ENCODE peak calls at places on chromosome 19, in seven cellular contexts. A is right lobe of liver, I is RWPE1, H is left lung, U is uterus, K is endodermal cell, E is HCT116. L is an unnamed sample.
A peak's percentile ranks its signal among the peaks of the same experiment; 100 is the strongest.

GRCh38 chr19:40217921-40218890 is at the start of gene TTC9B:
- DNase-seq in A (no peak), I (no peak), H (no peak), U (no peak), K (peak; percentile 89), E (no peak), L (no peak)

GRCh38 chr19:17581211-17581874 is 25.9 kb downstream of the COLGALT1 start:
- DNase-seq in A (no peak), I (no peak), H (no peak), U (no peak), K (no peak), E (no peak), L (no peak)

GRCh38 chr19:5718579-5719273 is 1.2 kb downstream of the LONP1 start:
- DNase-seq in A (no peak), I (peak; percentile 58), H (no peak), U (no peak), K (no peak), E (peak; percentile 50), L (peak; percentile 85)

GRCh38 chr19:39362682-39363657 is 20.7 kb downstream of the SAMD4B start:
- DNase-seq in A (no peak), I (peak; percentile 45), H (no peak), U (no peak), K (no peak), E (no peak), L (no peak)

GRCh38 chr19:5354403-5354802 is 13.8 kb upstream of the PTPRS start:
- DNase-seq in A (peak; percentile 22), I (no peak), H (no peak), U (no peak), K (peak; percentile 82), E (no peak), L (no peak)

GRCh38 chr19:33133438-33134031 is 1.6 kb downstream of the WDR88 start:
- DNase-seq in A (peak; percentile 48), I (no peak), H (no peak), U (no peak), K (peak; percentile 69), E (no peak), L (peak; percentile 42)

GRCh38 chr19:33208371-33208770 is 14.2 kb downstream of the LRP3 start:
- DNase-seq in A (no peak), I (no peak), H (no peak), U (no peak), K (no peak), E (no peak), L (no peak)

GRCh38 chr19:18507727-18508440 is 14.0 kb downstream of the ELL start:
- DNase-seq in A (peak; percentile 82), I (no peak), H (no peak), U (no peak), K (no peak), E (no peak), L (no peak)

GRCh38 chr19:29478578-29479565 is 46.9 kb upstream of the VSTM2B start:
- DNase-seq in A (no peak), I (no peak), H (no peak), U (no peak), K (peak; percentile 94), E (peak; percentile 3), L (peak; percentile 65)

GRCh38 chr19:40304306-40304705 is 19.2 kb upstream of the AKT2 start:
- DNase-seq in A (peak; percentile 14), I (no peak), H (no peak), U (no peak), K (no peak), E (no peak), L (no peak)

GRCh38 chr19:55369651-55370304 is 485 bp downstream of the IL11 start:
- DNase-seq in A (no peak), I (peak; percentile 84), H (no peak), U (no peak), K (peak; percentile 95), E (no peak), L (peak; percentile 48)

GRCh38 chr19:16594131-16594586 is 21.9 kb upstream of the SLC35E1 start:
- DNase-seq in A (no peak), I (no peak), H (no peak), U (no peak), K (no peak), E (no peak), L (no peak)

GRCh38 chr19:51158474-51159129 is 16.5 kb downstream of the SIGLEC7 start:
- DNase-seq in A (no peak), I (peak; percentile 39), H (peak; percentile 66), U (no peak), K (peak; percentile 92), E (peak; percentile 36), L (peak; percentile 47)

GRCh38 chr19:16208064-16208759 is 10.5 kb downstream of the AP1M1 start:
- DNase-seq in A (no peak), I (no peak), H (no peak), U (no peak), K (no peak), E (no peak), L (no peak)

GRCh38 chr19:28213476-28214082 is 999.4 kb downstream of the UQCRFS1 start:
- DNase-seq in A (no peak), I (no peak), H (no peak), U (peak; percentile 28), K (no peak), E (no peak), L (no peak)

GRCh38 chr19:1850809-1851544 is 2.7 kb upstream of the REXO1 start:
- DNase-seq in A (peak; percentile 57), I (no peak), H (no peak), U (no peak), K (peak; percentile 66), E (no peak), L (no peak)
- H3K27ac ChIP-seq in A (no peak overlapping the region), I (peak overlapping the region; percentile 98), H (no peak overlapping the region), U (no peak overlapping the region), K (no peak overlapping the region), E (no peak overlapping the region), L (no peak overlapping the region)

GRCh38 chr19:10389863-10390262 is 9.5 kb upstream of the TYK2 start:
- DNase-seq in A (no peak), I (no peak), H (no peak), U (no peak), K (peak; percentile 79), E (no peak), L (no peak)
- TF ChIP-seq CTCF in A (peak; percentile 11), I (no peak), H (no peak), U (no peak), K (peak; percentile 63), E (no peak), L (peak; percentile 27)

DNA sequence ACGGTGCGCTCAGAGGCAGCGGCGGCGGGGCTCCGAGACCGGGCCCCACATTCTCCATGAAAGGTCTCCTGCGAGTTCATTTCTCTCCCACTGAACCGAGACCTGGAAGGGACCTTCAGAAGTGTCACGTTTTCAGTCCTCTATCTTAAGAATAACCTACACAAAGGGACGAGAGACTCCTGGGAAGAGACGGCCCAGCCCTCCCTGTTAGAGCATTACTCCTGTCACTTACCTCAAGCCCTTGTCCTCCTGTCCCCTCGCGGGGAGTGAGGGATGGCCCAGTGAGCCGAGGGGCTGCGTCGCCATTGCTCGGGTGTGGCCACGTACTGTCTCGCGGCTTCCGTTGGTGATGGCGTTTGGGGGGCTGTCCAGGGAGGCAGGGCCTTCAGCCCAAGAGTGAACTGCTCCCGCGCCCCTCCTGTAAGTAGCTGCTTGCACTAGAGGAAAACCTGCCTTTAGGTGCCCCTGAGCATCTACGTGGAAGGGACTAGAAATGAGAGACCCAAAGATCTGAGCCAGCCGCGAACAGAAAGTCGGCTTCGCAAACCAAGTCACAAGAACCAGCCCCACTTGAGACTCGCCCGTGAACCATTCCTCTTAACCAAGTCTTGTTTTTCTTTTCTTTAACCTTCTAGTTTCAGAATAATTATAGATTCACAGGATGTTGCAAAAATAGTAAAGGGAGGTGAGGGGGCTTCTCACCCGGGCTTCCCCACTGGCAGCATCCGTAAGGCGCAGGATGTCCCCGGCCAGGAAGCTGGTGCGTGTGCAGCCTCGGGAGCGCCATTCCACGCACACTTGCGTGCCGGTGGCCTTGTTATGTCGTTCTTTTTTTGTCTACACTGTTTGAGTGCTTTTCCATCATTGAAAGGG is 21.1 kb upstream of the NDUFS7 start:
- DNase-seq in A (no peak), I (no peak), H (no peak), U (no peak), K (no peak), E (no peak), L (no peak)
- H3K27ac ChIP-seq in A (no peak overlapping the region), I (peak overlapping the region; percentile 73), H (no peak overlapping the region), U (peak overlapping the region; percentile 71), K (peak overlapping the region; percentile 78), E (no peak overlapping the region), L (no peak overlapping the region)

GRCh38 chr19:14363203-14364097 is 17.8 kb upstream of the ADGRE5 start:
- DNase-seq in A (peak; percentile 67), I (peak; percentile 59), H (peak; percentile 88), U (peak; percentile 97), K (peak; percentile 93), E (peak; percentile 77), L (peak; percentile 96)

GRCh38 chr19:14367016-14367415 is 14.2 kb upstream of the ADGRE5 start:
- DNase-seq in A (no peak), I (no peak), H (no peak), U (no peak), K (no peak), E (no peak), L (no peak)

GRCh38 chr19:14366529-14366928 is 14.7 kb upstream of the ADGRE5 start:
- DNase-seq in A (peak; percentile 70), I (peak; percentile 94), H (peak; percentile 90), U (peak; percentile 63), K (peak; percentile 97), E (peak; percentile 92), L (peak; percentile 82)

DNA sequence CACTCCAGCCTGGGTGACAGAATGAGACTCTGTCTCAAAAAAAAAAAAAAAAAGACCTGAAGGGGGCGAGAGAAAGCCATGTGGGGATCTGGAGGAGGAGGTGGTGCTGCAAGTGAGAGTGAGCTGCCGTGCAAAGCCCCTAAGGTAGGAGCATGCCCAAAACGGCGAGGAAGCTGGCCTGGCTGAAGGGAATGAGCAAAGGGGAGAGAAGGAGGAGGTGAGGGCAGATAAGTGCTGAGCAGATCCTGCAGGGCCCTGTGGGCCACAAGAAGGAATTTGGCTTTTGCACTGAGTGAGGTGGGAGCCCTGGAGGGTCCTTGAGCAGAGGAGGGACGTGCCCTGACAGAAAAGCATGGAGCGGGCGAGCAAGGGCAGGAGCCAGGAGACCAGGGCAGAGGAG is 19.4 kb upstream of the ADGRE5 start:
- DNase-seq in A (no peak), I (no peak), H (no peak), U (peak; percentile 62), K (peak; percentile 84), E (no peak), L (peak; percentile 29)
- TF ChIP-seq CTCF in A (no peak), I (no peak), H (no peak), U (peak; percentile 36), K (peak; percentile 60), E (peak; percentile 56), L (peak; percentile 17)

DNA sequence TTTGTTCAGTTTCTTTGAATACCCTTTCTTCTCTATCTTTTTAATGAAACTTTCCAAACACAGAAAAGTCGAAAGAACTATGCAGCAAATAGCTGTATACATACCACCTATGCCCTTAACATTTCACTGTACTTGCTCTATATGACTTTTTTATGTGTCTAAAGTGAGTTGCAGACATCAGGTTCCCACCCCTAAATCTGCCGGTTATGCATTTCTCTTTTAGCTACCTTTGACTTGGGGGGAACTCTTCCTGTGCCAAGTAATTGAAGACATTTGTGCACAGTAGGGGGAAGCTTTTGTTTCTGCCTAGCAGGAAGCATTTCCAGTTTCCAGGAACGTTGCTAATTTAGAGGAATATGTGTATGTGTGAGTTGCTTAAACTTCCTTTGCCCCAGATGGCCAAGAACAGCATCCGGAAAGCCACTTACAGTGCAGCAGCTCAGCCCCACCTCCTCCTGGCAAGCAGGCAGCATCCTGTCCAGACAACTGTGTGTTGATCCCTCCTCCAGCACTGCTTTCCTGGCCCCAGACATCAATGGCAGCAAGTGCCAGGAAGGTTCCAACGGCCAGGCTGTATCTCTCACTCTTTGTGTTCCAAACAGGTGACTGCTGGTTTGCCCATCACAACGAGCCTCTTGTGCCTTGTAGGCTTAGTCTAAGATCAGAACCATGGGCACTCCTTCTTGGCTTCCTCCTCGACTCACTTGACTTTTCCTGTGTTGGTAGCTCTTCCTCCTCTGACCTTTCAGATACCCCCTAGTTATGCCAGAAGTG is 14.7 kb upstream of the GRAMD1A start:
- DNase-seq in A (peak; percentile 80), I (no peak), H (peak; percentile 61), U (peak; percentile 58), K (peak; percentile 63), E (no peak), L (peak; percentile 88)
- H3K27ac ChIP-seq in A (peak overlapping the region; percentile 5), I (no peak overlapping the region), H (no peak overlapping the region), U (no peak overlapping the region), K (no peak overlapping the region), E (no peak overlapping the region), L (no peak overlapping the region)